ENCODE peak calls at places on chromosomes 6 and 20, in four cellular contexts. One of them, this sample, is unnamed.

GRCh38 chr20:371755-372542 is 8.6 kb upstream of the TRIB3 start:
- DNase-seq in IMR-90: peak
- DNase-seq in mesendoderm: peak
- DNase-seq in H1: no peak
- DNase-seq in this sample: no peak

GRCh38 chr6:109428889-109429477 is 11.4 kb downstream of the PPIL6 start:
- DNase-seq in IMR-90: peak
- DNase-seq in mesendoderm: no peak
- DNase-seq in H1: no peak
- DNase-seq in this sample: no peak

GRCh38 chr20:46307139-46307998 is 929 bp downstream of the CDH22 start:
- DNase-seq in IMR-90: peak
- DNase-seq in mesendoderm: peak
- DNase-seq in H1: peak
- DNase-seq in this sample: peak

GRCh38 chr20:25033250-25033940 is 24.5 kb downstream of the ACSS1 start:
- DNase-seq in IMR-90: no peak
- DNase-seq in mesendoderm: no peak
- DNase-seq in H1: no peak
- DNase-seq in this sample: no peak

GRCh38 chr6:166540631-166541331 is 45.7 kb downstream of the RAMACL start:
- DNase-seq in IMR-90: peak
- DNase-seq in mesendoderm: no peak
- DNase-seq in H1: no peak
- DNase-seq in this sample: no peak

GRCh38 chr6:144317736-144318135 is 32.6 kb downstream of the UTRN start:
- DNase-seq in IMR-90: peak
- DNase-seq in mesendoderm: no peak
- DNase-seq in H1: no peak
- DNase-seq in this sample: no peak

GRCh38 chr6:151962246-151962846 is 154.9 kb downstream of the ESR1 start:
- DNase-seq in IMR-90: no peak
- DNase-seq in mesendoderm: peak
- DNase-seq in H1: no peak
- DNase-seq in this sample: no peak

GRCh38 chr6:31203345-31203979 is 33.0 kb upstream of the POU5F1 start:
- DNase-seq in IMR-90: peak
- DNase-seq in mesendoderm: peak
- DNase-seq in H1: no peak
- DNase-seq in this sample: no peak

GRCh38 chr6:121748850-121749249 is 313.4 kb downstream of the GJA1 start:
- DNase-seq in IMR-90: no peak
- DNase-seq in mesendoderm: peak
- DNase-seq in H1: no peak
- DNase-seq in this sample: no peak

GRCh38 chr6:35391240-35391968 is 49.0 kb downstream of the PPARD start:
- DNase-seq in IMR-90: peak
- DNase-seq in mesendoderm: no peak
- DNase-seq in H1: no peak
- DNase-seq in this sample: no peak

GRCh38 chr6:53718597-53719460 is 53.3 kb upstream of the KLHL31 start:
- DNase-seq in IMR-90: peak
- DNase-seq in mesendoderm: peak
- DNase-seq in H1: no peak
- DNase-seq in this sample: no peak

GRCh38 chr20:32820698-32821378 is 1.1 kb downstream of the MAPRE1 start:
- DNase-seq in IMR-90: no peak
- DNase-seq in mesendoderm: no peak
- DNase-seq in H1: no peak
- DNase-seq in this sample: no peak

GRCh38 chr20:50595988-50596693 is 86.0 kb downstream of the PTPN1 start:
- DNase-seq in IMR-90: peak
- DNase-seq in mesendoderm: peak
- DNase-seq in H1: no peak
- DNase-seq in this sample: peak

GRCh38 chr6:159817951-159818739 is 18.1 kb downstream of the PNLDC1 start:
- DNase-seq in IMR-90: no peak
- DNase-seq in mesendoderm: no peak
- DNase-seq in H1: no peak
- DNase-seq in this sample: no peak

GRCh38 chr6:72182337-72183246 is 296.2 kb downstream of the RIMS1 start:
- DNase-seq in IMR-90: peak
- DNase-seq in mesendoderm: peak
- DNase-seq in H1: peak
- DNase-seq in this sample: peak

GRCh38 chr6:50128420-50129005 is 78.8 kb upstream of the DEFB112 start:
- DNase-seq in IMR-90: peak
- DNase-seq in mesendoderm: peak
- DNase-seq in H1: no peak
- DNase-seq in this sample: no peak

GRCh38 chr6:128882991-128883571 is at the start of gene LAMA2:
- DNase-seq in IMR-90: peak
- DNase-seq in mesendoderm: peak
- DNase-seq in H1: peak
- DNase-seq in this sample: peak

GRCh38 chr6:115058414-115059211 is 715.8 kb upstream of the HS3ST5 start:
- DNase-seq in IMR-90: no peak
- DNase-seq in mesendoderm: no peak
- DNase-seq in H1: no peak
- DNase-seq in this sample: no peak

GRCh38 chr6:169997187-169997929 is 245.9 kb downstream of the ERMARD start:
- DNase-seq in IMR-90: no peak
- DNase-seq in mesendoderm: no peak
- DNase-seq in H1: no peak
- DNase-seq in this sample: peak

GRCh38 chr20:21360686-21361085 is 36.6 kb downstream of the NKX2-4 start:
- DNase-seq in IMR-90: peak
- DNase-seq in mesendoderm: no peak
- DNase-seq in H1: no peak
- DNase-seq in this sample: no peak

GRCh38 chr6:110813813-110814487 is 1.3 kb downstream of the CDK19 start:
- DNase-seq in IMR-90: no peak
- DNase-seq in mesendoderm: peak
- DNase-seq in H1: no peak
- DNase-seq in this sample: no peak

GRCh38 chr6:31020057-31020456 is 9.8 kb downstream of the MUC22 start:
- DNase-seq in IMR-90: no peak
- DNase-seq in mesendoderm: peak
- DNase-seq in H1: no peak
- DNase-seq in this sample: no peak

DNA sequence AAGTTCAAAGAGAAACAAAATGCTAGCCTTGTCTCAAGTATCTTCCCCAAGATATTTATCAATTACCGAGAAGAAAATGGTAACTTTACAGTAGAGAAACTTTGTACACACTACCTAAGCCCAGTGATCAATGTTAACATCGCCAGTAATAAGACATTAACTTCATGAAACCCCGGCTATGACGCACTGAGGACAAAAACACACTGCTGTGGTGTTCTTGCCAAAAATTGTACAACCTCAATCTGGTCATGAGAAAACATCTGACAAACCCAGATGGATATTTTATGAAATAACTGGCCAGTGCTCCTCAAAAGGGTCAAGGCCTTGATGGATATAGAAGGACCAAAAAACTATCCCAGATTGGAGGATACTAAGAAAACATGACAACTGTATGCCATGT is 85.5 kb upstream of the DTNBP1 start:
- DNase-seq in IMR-90: no peak
- DNase-seq in mesendoderm: no peak
- DNase-seq in H1: no peak
- DNase-seq in this sample: no peak
- H4K5ac ChIP-seq in IMR-90: no peak
- H4K5ac ChIP-seq in mesendoderm: no peak
- H4K5ac ChIP-seq in H1: no peak
- H4K5ac ChIP-seq in this sample: no peak

GRCh38 chr20:57659131-57659788 is 39.0 kb upstream of the ZBP1 start:
- DNase-seq in IMR-90: no peak
- DNase-seq in mesendoderm: no peak
- DNase-seq in H1: no peak
- DNase-seq in this sample: peak

GRCh38 chr20:57659789-57660509 is 39.7 kb upstream of the ZBP1 start:
- DNase-seq in IMR-90: no peak
- DNase-seq in mesendoderm: no peak
- DNase-seq in H1: peak
- DNase-seq in this sample: no peak

GRCh38 chr20:57661201-57662027 is 41.2 kb upstream of the ZBP1 start:
- DNase-seq in IMR-90: no peak
- DNase-seq in mesendoderm: no peak
- DNase-seq in H1: peak
- DNase-seq in this sample: peak

GRCh38 chr20:57662028-57662312 is 41.7 kb upstream of the ZBP1 start:
- DNase-seq in IMR-90: no peak
- DNase-seq in mesendoderm: no peak
- DNase-seq in H1: no peak
- DNase-seq in this sample: no peak

DNA sequence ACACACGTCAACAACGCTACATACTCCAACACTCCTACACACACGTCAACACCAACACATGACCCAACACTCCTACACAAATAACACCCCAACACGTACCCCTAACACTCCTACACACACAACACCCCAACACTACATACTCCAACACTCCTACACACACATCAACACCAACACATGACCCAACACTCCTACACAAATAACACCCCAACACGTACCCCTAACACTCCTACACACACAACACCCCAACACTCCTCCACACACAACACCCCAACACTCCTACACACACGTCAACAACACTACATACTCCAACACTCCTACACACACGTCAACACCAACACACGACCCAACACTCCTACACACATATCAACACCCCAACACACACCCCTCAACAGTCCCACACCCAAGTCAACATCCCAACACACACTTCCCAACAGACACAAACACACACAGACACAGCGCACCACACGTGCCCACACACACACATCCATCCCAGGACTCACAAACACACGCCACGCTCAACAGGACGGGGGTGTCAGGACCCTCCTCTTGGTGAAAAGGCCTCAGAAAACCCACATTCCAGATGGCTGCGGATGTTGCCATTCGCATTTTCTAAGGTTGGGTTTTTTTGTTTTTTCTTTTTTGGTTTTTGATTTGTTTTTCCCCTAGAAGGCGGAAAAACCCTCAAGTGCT is 40.4 kb upstream of the ZBP1 start:
- DNase-seq in IMR-90: no peak
- DNase-seq in mesendoderm: no peak
- DNase-seq in H1: peak
- DNase-seq in this sample: peak
- H3K18ac ChIP-seq in IMR-90: no peak
- H3K18ac ChIP-seq in mesendoderm: no peak
- H3K18ac ChIP-seq in H1: no peak
- H3K18ac ChIP-seq in this sample: no peak

GRCh38 chr6:5108536-5108935 is 23.4 kb downstream of the PPP1R3G start:
- DNase-seq in IMR-90: no peak
- DNase-seq in mesendoderm: no peak
- DNase-seq in H1: no peak
- DNase-seq in this sample: no peak
- H4K5ac ChIP-seq in IMR-90: no peak
- H4K5ac ChIP-seq in mesendoderm: no peak
- H4K5ac ChIP-seq in H1: no peak
- H4K5ac ChIP-seq in this sample: no peak

DNA sequence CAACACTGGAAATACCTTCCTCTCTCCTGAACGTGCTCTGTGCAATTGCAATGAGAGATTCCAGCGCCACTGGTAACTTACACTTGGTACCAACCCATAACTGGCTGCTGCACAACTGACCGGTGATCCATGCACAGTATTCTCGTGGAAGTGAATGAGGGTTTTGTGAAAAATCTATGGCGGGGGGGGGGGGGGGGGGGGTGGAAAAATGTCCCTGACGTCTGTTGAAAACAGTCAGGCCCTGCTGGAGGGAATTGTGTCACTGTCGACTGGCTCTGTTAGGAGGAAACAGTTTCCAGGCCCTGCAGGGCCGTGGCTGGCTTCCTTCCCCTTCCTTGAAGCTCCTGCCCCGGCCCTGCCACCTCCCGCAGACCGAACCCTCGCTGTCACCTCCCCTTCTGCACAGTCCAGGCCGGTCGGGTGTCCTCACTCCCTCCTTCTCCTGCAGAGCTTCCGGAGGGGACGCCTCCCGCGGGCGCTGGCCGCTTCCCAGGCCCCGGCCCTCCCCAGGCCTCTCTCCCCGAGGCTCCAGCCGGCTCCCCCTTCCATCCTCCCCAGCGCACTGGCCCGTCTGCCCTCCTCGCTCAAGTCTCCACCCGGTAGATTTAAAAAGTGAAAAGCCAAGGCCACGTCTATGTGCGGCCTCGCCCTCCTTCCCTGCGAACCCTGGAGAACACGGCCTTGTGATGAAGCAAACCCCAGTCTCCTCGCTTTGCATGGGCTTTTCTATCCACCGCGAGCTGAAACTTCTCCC is 265.6 kb upstream of the QKI start:
- DNase-seq in IMR-90: no peak
- DNase-seq in mesendoderm: no peak
- DNase-seq in H1: no peak
- DNase-seq in this sample: no peak
- H3K18ac ChIP-seq in IMR-90: no peak
- H3K18ac ChIP-seq in mesendoderm: no peak
- H3K18ac ChIP-seq in H1: no peak
- H3K18ac ChIP-seq in this sample: peak

GRCh38 chr6:7544597-7544996 is 3.1 kb downstream of the DSP start:
- DNase-seq in IMR-90: no peak
- DNase-seq in mesendoderm: no peak
- DNase-seq in H1: no peak
- DNase-seq in this sample: no peak
- H4K5ac ChIP-seq in IMR-90: no peak
- H4K5ac ChIP-seq in mesendoderm: no peak
- H4K5ac ChIP-seq in H1: no peak
- H4K5ac ChIP-seq in this sample: no peak

GRCh38 chr6:41578714-41579610 is 32.8 kb downstream of the FOXP4 start:
- DNase-seq in IMR-90: peak
- DNase-seq in mesendoderm: peak
- DNase-seq in H1: peak
- DNase-seq in this sample: peak

GRCh38 chr6:41577865-41578713 is 31.9 kb downstream of the FOXP4 start:
- DNase-seq in IMR-90: peak
- DNase-seq in mesendoderm: peak
- DNase-seq in H1: no peak
- DNase-seq in this sample: peak

GRCh38 chr6:41581381-41581991 is 35.3 kb downstream of the FOXP4 start:
- DNase-seq in IMR-90: peak
- DNase-seq in mesendoderm: no peak
- DNase-seq in H1: no peak
- DNase-seq in this sample: no peak

GRCh38 chr6:41582540-41582939 is 36.4 kb downstream of the FOXP4 start:
- DNase-seq in IMR-90: no peak
- DNase-seq in mesendoderm: no peak
- DNase-seq in H1: no peak
- DNase-seq in this sample: no peak

GRCh38 chr6:41580690-41581089 is 34.5 kb downstream of the FOXP4 start:
- DNase-seq in IMR-90: no peak
- DNase-seq in mesendoderm: no peak
- DNase-seq in H1: no peak
- DNase-seq in this sample: no peak
- H3K18ac ChIP-seq in IMR-90: no peak
- H3K18ac ChIP-seq in mesendoderm: no peak
- H3K18ac ChIP-seq in H1: no peak
- H3K18ac ChIP-seq in this sample: no peak

This sample was measured in H9.